ENCODE peak calls at places on chromosomes 5 and 9, in six cellular contexts. R is CD8-positive, alpha-beta T cell; K is esophagus squamous epithelium; T is lung; V is heart right ventricle; F is lower lobe of right lung. P is an unnamed sample. For H3K36me3, the result is how much of the 10 kb centered on the place peaks cover.

GRCh38 chr5:136734638-136735037 is 369.3 kb upstream of the TRPC7 start:
- DNase-seq in R (no peak), K (no peak), T (no peak), V (no peak), F (no peak), P (no peak)

GRCh38 chr9:19379697-19380046 is 364 bp downstream of the RPS6 start:
- DNase-seq in R (no peak), K (no peak), T (no peak), V (peak), F (no peak), P (no peak)

GRCh38 chr9:97954550-97954989 is 16.6 kb upstream of the HEMGN start:
- DNase-seq in R (peak), K (no peak), T (peak), V (no peak), F (no peak), P (peak)

GRCh38 chr5:36384845-36385244 is 83.1 kb upstream of the RANBP3L start:
- DNase-seq in R (no peak), K (no peak), T (no peak), V (no peak), F (no peak), P (no peak)

GRCh38 chr5:123448017-123448617 is 24.9 kb upstream of the CEP120 start:
- DNase-seq in R (no peak), K (no peak), T (no peak), V (no peak), F (no peak), P (no peak)

GRCh38 chr9:128689820-128690683 is 1.0 kb downstream of the SET start:
- DNase-seq in R (peak), K (no peak), T (no peak), V (peak), F (peak), P (peak)

GRCh38 chr5:56019306-56020272 is 24.8 kb upstream of the IL6ST start:
- DNase-seq in R (no peak), K (no peak), T (no peak), V (no peak), F (no peak), P (no peak)

GRCh38 chr5:6659941-6660684 is 26.9 kb downstream of the SRD5A1 start:
- DNase-seq in R (no peak), K (no peak), T (no peak), V (no peak), F (no peak), P (no peak)

GRCh38 chr5:17219006-17219422 is 1.6 kb downstream of the BASP1 start:
- DNase-seq in R (no peak), K (no peak), T (no peak), V (no peak), F (no peak), P (peak)

GRCh38 chr9:4994166-4994890 is 9.3 kb downstream of the JAK2 start:
- DNase-seq in R (no peak), K (no peak), T (no peak), V (no peak), F (no peak), P (no peak)

GRCh38 chr5:171367424-171368370 is 20.0 kb upstream of the NPM1 start:
- DNase-seq in R (no peak), K (no peak), T (no peak), V (no peak), F (no peak), P (no peak)

GRCh38 chr5:56288880-56289601 is 55.9 kb upstream of the ANKRD55 start:
- DNase-seq in R (no peak), K (no peak), T (no peak), V (no peak), F (no peak), P (peak)

GRCh38 chr5:72160959-72161358 is 53.7 kb downstream of the MAP1B start:
- DNase-seq in R (no peak), K (no peak), T (no peak), V (no peak), F (no peak), P (no peak)

GRCh38 chr9:108444400-108445358 is 411.1 kb downstream of the ACTL7B start:
- DNase-seq in R (no peak), K (no peak), T (no peak), V (no peak), F (no peak), P (no peak)

GRCh38 chr9:6114424-6114823 is 99.0 kb upstream of the RANBP6 start:
- DNase-seq in R (no peak), K (no peak), T (no peak), V (no peak), F (no peak), P (no peak)

GRCh38 chr9:11722957-11723356 is 970.2 kb upstream of the TYRP1 start:
- DNase-seq in R (no peak), K (no peak), T (no peak), V (no peak), F (no peak), P (no peak)

GRCh38 chr5:168073991-168074800 is 217.2 kb upstream of the WWC1 start:
- DNase-seq in R (no peak), K (no peak), T (no peak), V (no peak), F (no peak), P (no peak)

GRCh38 chr9:92506184-92506857 is 24.0 kb upstream of the ASPN start:
- DNase-seq in R (no peak), K (peak), T (no peak), V (no peak), F (no peak), P (no peak)

GRCh38 chr9:127446720-127447415 is 4.3 kb downstream of the RPL12 start:
- DNase-seq in R (no peak), K (no peak), T (no peak), V (no peak), F (no peak), P (no peak)

GRCh38 chr9:104028827-104029226 is 65.3 kb upstream of the SMC2 start:
- DNase-seq in R (no peak), K (no peak), T (no peak), V (no peak), F (no peak), P (no peak)

GRCh38 chr9:119938871-119939270 is 569.6 kb upstream of the BRINP1 start:
- DNase-seq in R (no peak), K (no peak), T (no peak), V (no peak), F (no peak), P (no peak)

GRCh38 chr5:177447066-177447610 is 524 bp downstream of the PRR7 start:
- DNase-seq in R (peak), K (no peak), T (no peak), V (no peak), F (peak), P (peak)

GRCh38 chr5:138932171-138932810 is 57.2 kb upstream of the LRRTM2 start:
- DNase-seq in R (no peak), K (no peak), T (no peak), V (no peak), F (no peak), P (no peak)

GRCh38 chr9:135223831-135224230 is 136.4 kb downstream of the OLFM1 start:
- DNase-seq in R (no peak), K (no peak), T (no peak), V (no peak), F (peak), P (peak)

GRCh38 chr9:133371261-133371711 is 4.6 kb downstream of the SURF4 start:
- DNase-seq in R (peak), K (no peak), T (no peak), V (no peak), F (peak), P (no peak)

GRCh38 chr5:59637878-59638580 is 255.5 kb downstream of the PDE4D start:
- DNase-seq in R (no peak), K (no peak), T (no peak), V (no peak), F (no peak), P (no peak)

GRCh38 chr5:151595411-151595826 is 4.3 kb upstream of the FAT2 start:
- DNase-seq in R (no peak), K (no peak), T (no peak), V (peak), F (no peak), P (no peak)

GRCh38 chr5:115289104-115289503 is 7.3 kb downstream of the CCDC112 start:
- DNase-seq in R (no peak), K (no peak), T (no peak), V (no peak), F (no peak), P (no peak)

GRCh38 chr9:132090771-132091170 is 11.1 kb upstream of the MED27 start:
- DNase-seq in R (no peak), K (no peak), T (no peak), V (no peak), F (no peak), P (no peak)

GRCh38 chr5:151912360-151912759 is 12.3 kb downstream of the GLRA1 start:
- DNase-seq in R (no peak), K (no peak), T (no peak), V (peak), F (no peak), P (no peak)

GRCh38 chr9:136375096-136375495 is 1.6 kb upstream of the CARD9 start:
- DNase-seq in R (no peak), K (no peak), T (no peak), V (no peak), F (no peak), P (no peak)
- TF ChIP-seq CTCF in R (no peak), K (no peak), T (no peak), V (no peak), F (no peak), P (no peak)

DNA sequence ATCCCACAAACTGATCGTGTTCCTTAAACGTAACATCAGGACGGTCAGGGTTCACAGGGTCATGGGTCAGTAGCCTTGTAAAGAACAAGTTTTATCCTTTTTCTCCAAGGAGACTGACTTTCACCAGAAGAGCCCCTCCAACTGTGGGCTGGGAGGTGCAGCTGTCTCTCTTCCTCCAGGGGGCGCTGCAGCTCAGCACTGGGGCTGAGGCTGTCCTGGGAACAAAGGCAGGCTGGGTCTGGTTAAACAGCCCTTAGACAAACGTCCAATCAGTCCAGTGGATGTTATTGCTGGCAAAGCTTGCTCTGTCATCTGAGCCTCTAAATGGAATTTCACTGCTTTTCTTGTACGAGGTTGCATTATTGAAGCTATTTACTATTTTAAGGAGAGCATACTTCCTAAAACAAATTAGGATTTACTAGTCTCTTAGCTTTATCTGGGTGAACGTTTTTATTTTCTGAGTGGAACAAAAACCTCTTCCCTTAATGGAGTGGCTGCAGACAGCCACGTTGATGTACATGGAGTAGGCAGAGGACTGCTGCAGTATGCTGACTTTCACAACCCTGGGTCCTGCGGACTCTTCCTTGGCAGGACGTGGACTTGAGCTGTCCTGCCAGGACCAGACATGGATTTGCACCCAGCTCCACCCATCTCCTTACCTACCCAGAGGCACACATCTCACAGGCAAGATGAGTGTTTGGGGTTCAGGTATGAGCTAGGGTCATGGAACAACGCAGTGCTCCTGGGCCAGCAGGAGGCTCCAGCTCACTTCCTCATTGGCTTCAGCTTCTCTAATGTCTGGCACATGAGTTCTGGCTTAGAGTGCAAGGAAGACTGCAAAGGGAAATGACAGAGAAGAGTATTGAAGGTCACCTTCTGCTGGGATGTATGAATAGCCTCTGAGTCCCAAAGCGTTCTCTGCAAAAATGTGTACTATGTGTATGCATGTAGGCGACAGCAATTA is 7.8 kb downstream of the EXOSC2 start:
- DNase-seq in R (peak), K (no peak), T (peak), V (peak), F (peak), P (peak)
- H3K36me3 ChIP-seq in R (half or more), K (under half), T (under half), V (half or more), F (half or more), P (half or more)

DNA sequence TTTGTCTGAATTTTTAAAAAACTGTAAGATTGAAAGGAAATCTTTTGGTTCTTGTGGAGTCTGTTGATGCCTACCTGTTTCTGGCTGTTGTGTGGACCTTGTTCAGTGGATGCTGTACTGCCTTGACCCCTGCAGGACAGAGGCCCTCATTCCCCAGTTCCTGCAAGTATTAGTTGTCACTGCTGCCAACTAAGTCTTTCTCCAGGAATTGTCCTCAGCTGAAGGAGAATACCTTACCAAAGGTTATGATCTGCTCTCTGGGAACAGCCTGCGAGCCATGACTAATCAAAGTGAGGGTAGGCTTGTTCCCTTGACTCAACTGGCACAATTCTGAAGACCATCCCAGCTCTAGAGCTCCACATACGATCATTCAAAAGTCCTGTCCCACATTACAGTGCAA is 145.3 kb upstream of the FST start:
- DNase-seq in R (no peak), K (no peak), T (no peak), V (no peak), F (no peak), P (no peak)
- TF ChIP-seq CTCF in R (no peak), K (no peak), T (no peak), V (no peak), F (no peak), P (peak)

GRCh38 chr5:163475416-163475815 is 15.0 kb downstream of the HMMR start:
- DNase-seq in R (no peak), K (no peak), T (no peak), V (no peak), F (no peak), P (no peak)

GRCh38 chr5:163478126-163478981 is 17.9 kb downstream of the HMMR start:
- DNase-seq in R (no peak), K (no peak), T (no peak), V (no peak), F (no peak), P (no peak)

GRCh38 chr5:163478982-163479271 is 18.5 kb downstream of the HMMR start:
- DNase-seq in R (no peak), K (no peak), T (no peak), V (no peak), F (no peak), P (no peak)

GRCh38 chr5:163473613-163474243 is 13.3 kb downstream of the HMMR start:
- DNase-seq in R (no peak), K (no peak), T (no peak), V (no peak), F (no peak), P (no peak)
- H3K36me3 ChIP-seq in R (under half), K (under half), T (under half), V (under half), F (under half), P (half or more)

DNA sequence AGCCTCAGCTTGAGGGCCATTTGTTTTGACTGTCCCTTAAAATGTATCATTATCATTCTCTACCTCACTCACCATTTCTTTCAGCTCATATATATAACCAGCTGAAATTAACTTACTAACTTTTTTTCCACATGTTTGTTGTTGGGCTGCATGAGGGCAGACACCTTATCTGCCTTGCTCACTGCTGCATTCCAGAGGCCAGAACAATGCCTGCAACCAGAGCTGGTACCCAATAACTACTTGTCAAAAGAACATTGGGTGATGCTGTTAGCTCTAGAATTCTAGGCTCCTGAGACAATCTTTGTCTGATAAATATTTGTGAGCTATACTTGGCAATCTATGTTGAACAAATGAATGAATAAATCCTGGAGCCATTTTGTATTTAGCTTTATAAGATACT is 68.3 kb downstream of the HTR4 start:
- DNase-seq in R (no peak), K (no peak), T (no peak), V (no peak), F (no peak), P (no peak)
- TF ChIP-seq CTCF in R (no peak), K (no peak), T (no peak), V (no peak), F (no peak), P (no peak)